ENCODE peak calls at places on chromosomes 16 and 17, in eight cellular contexts. X is CD8-positive, alpha-beta T cell; V is CD4-positive, CD25-positive, alpha-beta regulatory T cell; D is lung; F is mammary epithelial cell; Q is tibial nerve; J is tibial artery; N is lower lobe of right lung. A is an unnamed sample. For H3K36me3 and H3K9me3, the result is how much of the 10 kb centered on the place peaks cover.

GRCh38 chr17:40106089-40106759 is 5.8 kb upstream of the NR1D1 start:
- DNase-seq in X (no peak), V (no peak), D (no peak), F (no peak), Q (no peak), J (no peak), N (no peak), A (no peak)

GRCh38 chr17:45895969-45896793 is 1.8 kb downstream of the MAPT start:
- DNase-seq in X (no peak), V (no peak), D (no peak), F (peak), Q (no peak), J (no peak), N (no peak), A (no peak)

GRCh38 chr16:30417447-30418349 is 10.3 kb downstream of the ZNF771 start:
- DNase-seq in X (peak), V (peak), D (peak), F (peak), Q (no peak), J (peak), N (peak), A (peak)

GRCh38 chr17:2025622-2026309 is 632 bp upstream of the RTN4RL1 start:
- DNase-seq in X (no peak), V (no peak), D (peak), F (peak), Q (peak), J (peak), N (peak), A (peak)

GRCh38 chr16:69351309-69352027 is at the start of gene TMED6:
- DNase-seq in X (no peak), V (no peak), D (no peak), F (no peak), Q (no peak), J (no peak), N (no peak), A (no peak)

GRCh38 chr16:608019-608418 is 18.2 kb downstream of the RAB40C start:
- DNase-seq in X (no peak), V (no peak), D (no peak), F (no peak), Q (no peak), J (no peak), N (no peak), A (no peak)

GRCh38 chr16:56606688-56607618 is 1.4 kb upstream of the MT2A start:
- DNase-seq in X (no peak), V (no peak), D (peak), F (peak), Q (peak), J (peak), N (peak), A (peak)

GRCh38 chr17:79541451-79541850 is 69.4 kb downstream of the RBFOX3 start:
- DNase-seq in X (no peak), V (no peak), D (no peak), F (no peak), Q (no peak), J (no peak), N (no peak), A (peak)

GRCh38 chr17:192666-193425 is 11.4 kb upstream of the DOC2B start:
- DNase-seq in X (no peak), V (no peak), D (no peak), F (no peak), Q (no peak), J (no peak), N (no peak), A (peak)

GRCh38 chr17:80613732-80614071 is 69.1 kb downstream of the RPTOR start:
- DNase-seq in X (no peak), V (no peak), D (no peak), F (no peak), Q (no peak), J (no peak), N (no peak), A (no peak)

GRCh38 chr17:80614320-80614719 is 69.7 kb downstream of the RPTOR start:
- DNase-seq in X (no peak), V (no peak), D (no peak), F (no peak), Q (no peak), J (no peak), N (no peak), A (no peak)

GRCh38 chr17:80611831-80612230 is 67.2 kb downstream of the RPTOR start:
- DNase-seq in X (no peak), V (no peak), D (no peak), F (no peak), Q (no peak), J (no peak), N (no peak), A (no peak)

GRCh38 chr17:80615311-80615710 is 70.7 kb downstream of the RPTOR start:
- DNase-seq in X (no peak), V (no peak), D (no peak), F (no peak), Q (no peak), J (no peak), N (no peak), A (no peak)

GRCh38 chr17:80612997-80613731 is 68.5 kb downstream of the RPTOR start:
- DNase-seq in X (no peak), V (no peak), D (no peak), F (no peak), Q (no peak), J (no peak), N (no peak), A (no peak)
- H3K27ac ChIP-seq in X (no peak), V (no peak), D (no peak), F (no peak), Q (no peak), J (no peak), N (no peak), A (no peak)

GRCh38 chr16:71367243-71367976 is 8.9 kb downstream of the CALB2 start:
- DNase-seq in X (no peak), V (no peak), D (no peak), F (peak), Q (no peak), J (no peak), N (peak), A (no peak)
- H3K36me3 ChIP-seq in X (under half), V (under half), D (under half), F (under half), Q (under half), J (under half), N (under half), A (under half)

DNA sequence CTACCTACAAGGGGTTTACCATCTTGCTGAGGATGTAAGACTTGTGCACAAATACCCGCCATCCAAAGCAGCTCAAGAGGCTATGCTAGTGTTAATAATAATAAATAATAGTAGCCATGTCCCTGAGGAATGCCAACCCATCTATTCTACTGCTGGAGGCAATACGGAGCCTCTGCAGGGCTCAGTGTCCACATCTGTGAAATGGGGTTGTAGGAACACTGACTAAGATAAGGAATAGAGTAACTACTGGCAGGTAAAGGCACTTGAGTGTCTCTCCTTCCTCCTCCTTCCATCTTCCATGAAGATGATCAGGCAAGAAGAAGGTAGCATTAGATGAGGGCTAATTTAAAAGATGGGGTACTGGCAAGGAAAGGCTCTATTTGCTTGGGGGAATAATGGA is 295.3 kb downstream of the SLC39A11 start:
- DNase-seq in X (no peak), V (no peak), D (no peak), F (no peak), Q (no peak), J (no peak), N (no peak), A (no peak)
- H3K9me3 ChIP-seq in X (under half), V (under half), D (under half), F (under half), Q (under half), J (under half), N (under half), A (under half)

DNA sequence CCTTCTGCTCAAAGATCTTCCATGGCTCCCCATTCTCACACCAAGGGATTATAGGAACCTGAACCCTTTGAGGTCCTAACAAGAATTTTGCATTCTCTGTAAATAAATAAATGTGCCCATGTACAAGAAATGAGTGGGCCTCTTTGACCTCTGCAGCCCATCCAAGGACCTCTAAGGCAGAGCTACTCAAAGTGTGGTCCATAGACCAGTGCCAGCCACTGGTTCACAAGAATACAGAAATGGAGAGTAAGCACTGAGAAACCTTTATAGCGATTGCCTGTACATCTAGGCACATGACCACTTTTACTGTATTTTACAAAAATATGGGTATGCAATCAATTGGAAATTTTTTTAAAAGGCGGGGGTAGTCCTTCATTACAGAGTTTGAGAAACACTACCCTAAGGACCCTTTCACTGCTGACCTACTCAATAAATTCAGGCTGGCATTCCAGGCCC is 7.8 kb upstream of the SRCIN1 start:
- DNase-seq in X (no peak), V (no peak), D (no peak), F (no peak), Q (no peak), J (no peak), N (no peak), A (no peak)
- H3K27ac ChIP-seq in X (no peak), V (no peak), D (no peak), F (no peak), Q (no peak), J (no peak), N (no peak), A (no peak)